ENCODE peak calls at places on chromosomes 3 and 15, in nine cellular contexts. N, E, X, Q, S, T, V, K and G are unnamed samples.

GRCh38 chr15:100695048-100695447 is 92.7 kb downstream of the ASB7 start:
- DNase-seq in N (no peak), E (no peak), X (no peak), Q (no peak), S (no peak), T (no peak), V (peak), K (no peak), G (no peak)

GRCh38 chr3:97863025-97863424 is 41.2 kb downstream of the CRYBG3 start:
- DNase-seq in N (no peak), E (no peak), X (no peak), Q (no peak), S (no peak), T (no peak), V (peak), K (peak), G (peak)

GRCh38 chr3:62827550-62827949 is 47.7 kb downstream of the CADPS start:
- DNase-seq in N (no peak), E (no peak), X (no peak), Q (no peak), S (no peak), T (no peak), V (no peak), K (no peak), G (no peak)

GRCh38 chr15:90902996-90903732 is at the start of gene MAN2A2:
- DNase-seq in N (peak), E (peak), X (peak), Q (peak), S (peak), T (peak), V (peak), K (peak), G (peak)

GRCh38 chr15:59300618-59301139 is 72.0 kb downstream of the MYO1E start:
- DNase-seq in N (no peak), E (no peak), X (no peak), Q (no peak), S (no peak), T (no peak), V (peak), K (peak), G (peak)

GRCh38 chr3:23992051-23992628 is 47.1 kb downstream of the NR1D2 start:
- DNase-seq in N (no peak), E (no peak), X (no peak), Q (peak), S (no peak), T (no peak), V (peak), K (peak), G (peak)

GRCh38 chr15:85541744-85542143 is 161.3 kb downstream of the AKAP13 start:
- DNase-seq in N (no peak), E (no peak), X (no peak), Q (peak), S (peak), T (no peak), V (no peak), K (no peak), G (peak)

GRCh38 chr3:175207361-175207760 is 348.2 kb downstream of the NAALADL2 start:
- DNase-seq in N (no peak), E (no peak), X (no peak), Q (peak), S (no peak), T (no peak), V (no peak), K (no peak), G (peak)

GRCh38 chr3:52185311-52185710 is 12.6 kb upstream of the ALAS1 start:
- DNase-seq in N (no peak), E (no peak), X (no peak), Q (no peak), S (no peak), T (no peak), V (no peak), K (no peak), G (no peak)

GRCh38 chr3:196177567-196177966 is 33.6 kb downstream of the ZDHHC19 start:
- DNase-seq in N (no peak), E (no peak), X (no peak), Q (no peak), S (no peak), T (peak), V (no peak), K (no peak), G (no peak)

GRCh38 chr3:181637056-181637798 is 74.5 kb upstream of the SOX2 start:
- DNase-seq in N (no peak), E (no peak), X (no peak), Q (no peak), S (no peak), T (no peak), V (no peak), K (no peak), G (no peak)

GRCh38 chr15:79032656-79033055 is 57.9 kb downstream of the RASGRF1 start:
- DNase-seq in N (no peak), E (no peak), X (no peak), Q (no peak), S (no peak), T (no peak), V (no peak), K (no peak), G (no peak)

GRCh38 chr15:39125904-39126303 is 455.0 kb upstream of the THBS1 start:
- DNase-seq in N (no peak), E (no peak), X (no peak), Q (peak), S (peak), T (peak), V (peak), K (peak), G (peak)

GRCh38 chr3:183991403-183991802 is 26.3 kb downstream of the ABCC5 start:
- DNase-seq in N (no peak), E (no peak), X (no peak), Q (no peak), S (no peak), T (no peak), V (no peak), K (no peak), G (no peak)

GRCh38 chr15:100923902-100924301 is 4.7 kb downstream of the LRRK1 start:
- DNase-seq in N (no peak), E (no peak), X (no peak), Q (no peak), S (no peak), T (no peak), V (no peak), K (no peak), G (no peak)

GRCh38 chr3:4758957-4759656 is 220.1 kb upstream of the BHLHE40 start:
- DNase-seq in N (no peak), E (no peak), X (no peak), Q (no peak), S (no peak), T (no peak), V (no peak), K (no peak), G (no peak)

GRCh38 chr3:154125378-154126030 is 4.3 kb downstream of the ARHGEF26 start:
- DNase-seq in N (no peak), E (no peak), X (no peak), Q (no peak), S (no peak), T (no peak), V (no peak), K (no peak), G (no peak)

GRCh38 chr3:70740872-70741271 is 428.4 kb upstream of the MDFIC2 start:
- DNase-seq in N (no peak), E (no peak), X (no peak), Q (no peak), S (no peak), T (no peak), V (no peak), K (no peak), G (no peak)

GRCh38 chr3:125357032-125357658 is 18.0 kb downstream of the ZNF148 start:
- DNase-seq in N (no peak), E (peak), X (no peak), Q (peak), S (peak), T (no peak), V (no peak), K (peak), G (peak)

GRCh38 chr3:187798531-187799520 is 53.6 kb upstream of the BCL6 start:
- DNase-seq in N (no peak), E (no peak), X (no peak), Q (no peak), S (peak), T (no peak), V (no peak), K (no peak), G (no peak)

GRCh38 chr3:150177673-150178378 is 207.1 kb upstream of the PFN2 start:
- DNase-seq in N (no peak), E (no peak), X (no peak), Q (peak), S (no peak), T (no peak), V (peak), K (peak), G (peak)

GRCh38 chr3:25820372-25820771 is 30.5 kb downstream of the OXSM start:
- DNase-seq in N (no peak), E (no peak), X (no peak), Q (peak), S (no peak), T (peak), V (peak), K (peak), G (peak)

GRCh38 chr3:64462203-64463120 is 225.3 kb downstream of the ADAMTS9 start:
- DNase-seq in N (no peak), E (no peak), X (no peak), Q (peak), S (no peak), T (no peak), V (peak), K (peak), G (peak)

GRCh38 chr15:92882697-92883642 is 17.2 kb upstream of the CHD2 start:
- DNase-seq in N (peak), E (no peak), X (peak), Q (no peak), S (peak), T (peak), V (no peak), K (no peak), G (no peak)

GRCh38 chr3:49266410-49267170 is 10.4 kb downstream of the C3orf62 start:
- DNase-seq in N (no peak), E (no peak), X (no peak), Q (no peak), S (no peak), T (no peak), V (peak), K (no peak), G (no peak)

GRCh38 chr3:14042680-14043079 is 82.0 kb downstream of the CHCHD4 start:
- DNase-seq in N (no peak), E (no peak), X (no peak), Q (peak), S (no peak), T (no peak), V (peak), K (no peak), G (peak)

GRCh38 chr15:49145651-49146609 is 9.5 kb downstream of the COPS2 start:
- DNase-seq in N (no peak), E (peak), X (no peak), Q (peak), S (peak), T (peak), V (peak), K (peak), G (peak)

GRCh38 chr3:142211034-142211433 is 14.4 kb downstream of the GK5 start:
- DNase-seq in N (no peak), E (no peak), X (no peak), Q (peak), S (peak), T (no peak), V (peak), K (peak), G (peak)

GRCh38 chr3:116927918-116928317 is 218.3 kb downstream of the TUSC7 start:
- DNase-seq in N (no peak), E (no peak), X (no peak), Q (no peak), S (no peak), T (no peak), V (no peak), K (no peak), G (no peak)

GRCh38 chr15:71044006-71044405 is 71.3 kb upstream of the THSD4 start:
- DNase-seq in N (no peak), E (no peak), X (no peak), Q (peak), S (no peak), T (no peak), V (peak), K (no peak), G (peak)

GRCh38 chr3:36804295-36805055 is 40.1 kb upstream of the DCLK3 start:
- DNase-seq in N (no peak), E (no peak), X (no peak), Q (no peak), S (no peak), T (no peak), V (no peak), K (no peak), G (no peak)

GRCh38 chr15:57533062-57533735 is 58.5 kb upstream of the MYZAP start:
- DNase-seq in N (no peak), E (no peak), X (no peak), Q (no peak), S (no peak), T (no peak), V (no peak), K (no peak), G (peak)

GRCh38 chr15:68984589-68984988 is 29.9 kb upstream of the NOX5 start:
- DNase-seq in N (no peak), E (no peak), X (no peak), Q (no peak), S (no peak), T (no peak), V (no peak), K (no peak), G (no peak)

GRCh38 chr15:40100133-40100946 is 8.3 kb downstream of the BMF start:
- DNase-seq in N (no peak), E (no peak), X (no peak), Q (no peak), S (no peak), T (no peak), V (no peak), K (no peak), G (no peak)

GRCh38 chr3:177345049-177345972 is 148.0 kb upstream of the TBL1XR1 start:
- DNase-seq in N (no peak), E (no peak), X (no peak), Q (peak), S (peak), T (peak), V (peak), K (peak), G (peak)

GRCh38 chr15:46280753-46281521 is 646.1 kb downstream of the SQOR start:
- DNase-seq in N (no peak), E (no peak), X (no peak), Q (no peak), S (no peak), T (no peak), V (peak), K (no peak), G (no peak)

GRCh38 chr3:63687569-63688233 is 35.2 kb downstream of the SNTN start:
- DNase-seq in N (no peak), E (no peak), X (no peak), Q (no peak), S (no peak), T (no peak), V (no peak), K (no peak), G (no peak)

GRCh38 chr15:78944202-78944625 is 632 bp downstream of the CTSH start:
- DNase-seq in N (no peak), E (no peak), X (no peak), Q (no peak), S (peak), T (no peak), V (no peak), K (no peak), G (no peak)

GRCh38 chr3:171873561-171873960 is 30.4 kb downstream of the TMEM212 start:
- DNase-seq in N (no peak), E (no peak), X (no peak), Q (peak), S (no peak), T (no peak), V (peak), K (peak), G (peak)